ENCODE peak calls at places on chromosomes 13 and 19, in five cellular contexts. A is NCI-H187; Z is Caco-2; L is activated CD8-positive, alpha-beta T cell treated with anti-CD3 and anti-CD28 coated beads for 36 hours; T is activated CD4-positive, alpha-beta T cell treated with anti-CD3 and anti-CD28 coated beads for 24 hours. B is an unnamed sample.

GRCh38 chr19:47353307-47353712 is 4.2 kb downstream of the DHX34 start:
- DNase-seq in T (no peak), A (no peak), L (no peak), Z (no peak), B (no peak)

GRCh38 chr19:29952127-29952526 is 10.1 kb downstream of the URI1 start:
- DNase-seq in A (no peak), T (no peak), L (no peak), Z (no peak), B (no peak)

GRCh38 chr19:1360818-1361461 is 22.8 kb upstream of the NDUFS7 start:
- DNase-seq in T (no peak), A (no peak), L (no peak), Z (no peak), B (peak; percentile 70)

GRCh38 chr19:8463343-8463742 is 18.6 kb downstream of the HNRNPM start:
- DNase-seq in A (no peak), Z (no peak), T (no peak), L (no peak), B (no peak)

GRCh38 chr19:39145180-39145953 is 19.8 kb downstream of the PAK4 start:
- DNase-seq in L (no peak), Z (no peak), A (no peak), T (no peak), B (no peak)

GRCh38 chr19:35040826-35041547 is 534 bp upstream of the HPN start:
- DNase-seq in A (no peak), Z (peak; percentile 94), L (peak; percentile 55), T (no peak), B (peak; percentile 94)

GRCh38 chr13:40615619-40616018 is 50.8 kb downstream of the FOXO1 start:
- DNase-seq in L (no peak), Z (no peak), A (no peak), T (no peak), B (no peak)

GRCh38 chr19:37855098-37855497 is 51.3 kb downstream of the WDR87 start:
- DNase-seq in Z (no peak), A (peak; percentile 44), T (no peak), L (peak; percentile 38), B (no peak)

GRCh38 chr13:62931901-62932883 is 1516.5 kb upstream of the PCDH20 start:
- DNase-seq in A (no peak), T (no peak), Z (no peak), L (no peak), B (no peak)

GRCh38 chr13:44648392-44649117 is 72.4 kb upstream of the TSC22D1 start:
- DNase-seq in T (no peak), A (no peak), L (peak; percentile 10), Z (peak; percentile 12), B (no peak)

GRCh38 chr19:54587026-54587425 is 6.4 kb upstream of the LILRA1 start:
- DNase-seq in T (no peak), A (no peak), L (no peak), Z (no peak), B (no peak)

GRCh38 chr13:108214511-108215383 is 589 bp downstream of the LIG4 start:
- DNase-seq in Z (no peak), L (peak; percentile 32), T (no peak), A (no peak), B (no peak)

GRCh38 chr19:21023901-21024300 is 3.4 kb downstream of the ZNF430 start:
- DNase-seq in T (no peak), L (no peak), A (no peak), Z (no peak), B (no peak)

B was measured in right atrium auricular region.